ENCODE peak calls at places on chromosome X, in nine cellular contexts. F, V, U, H, Z, C, I, R and G are unnamed samples.
A peak's percentile ranks its signal among the peaks of the same experiment; 100 is the strongest.

GRCh38 chrX:119655125-119655524 is 37.8 kb downstream of the SEPTIN6 start:
- DNase-seq in F (no peak), V (peak; percentile 89), U (peak; percentile 67), H (no peak), Z (no peak), C (peak; percentile 36), I (no peak), R (peak; percentile 96), G (peak; percentile 77)

GRCh38 chrX:46327229-46328081 is 217.8 kb downstream of the ZNF674 start:
- DNase-seq in F (peak; percentile 76), V (peak; percentile 31), U (peak; percentile 83), H (no peak), Z (peak; percentile 51), C (no peak), I (peak; percentile 68), R (peak; percentile 1), G (peak; percentile 40)

GRCh38 chrX:21972721-21973120 is 32.2 kb downstream of the SMS start:
- DNase-seq in F (no peak), V (peak; percentile 89), U (no peak), H (no peak), Z (no peak), C (no peak), I (no peak), R (peak; percentile 85), G (no peak)

GRCh38 chrX:101397779-101398178 is 7.0 kb downstream of the RPL36A start:
- DNase-seq in F (no peak), V (peak; percentile 6), U (no peak), H (no peak), Z (no peak), C (no peak), I (no peak), R (no peak), G (no peak)

GRCh38 chrX:15497865-15498264 is 2.7 kb upstream of the BMX start:
- DNase-seq in F (peak; percentile 39), V (no peak), U (peak; percentile 66), H (no peak), Z (no peak), C (peak; percentile 16), I (no peak), R (peak; percentile 46), G (peak; percentile 57)

GRCh38 chrX:56798866-56799864 is 70.1 kb downstream of the NBDY start:
- DNase-seq in F (no peak), V (no peak), U (no peak), H (no peak), Z (peak; percentile 56), C (peak; percentile 66), I (peak; percentile 32), R (no peak), G (no peak)

GRCh38 chrX:57177070-57177469 is 39.9 kb upstream of the SPIN2A start:
- DNase-seq in F (no peak), V (no peak), U (no peak), H (no peak), Z (no peak), C (no peak), I (no peak), R (no peak), G (no peak)

GRCh38 chrX:358651-359143 is 28.0 kb downstream of the PPP2R3B start:
- DNase-seq in F (no peak), V (no peak), U (no peak), H (peak; percentile 71), Z (no peak), C (no peak), I (peak; percentile 59), R (no peak), G (no peak)

GRCh38 chrX:38041237-38041636 is 34.9 kb downstream of the SYTL5 start:
- DNase-seq in F (no peak), V (no peak), U (no peak), H (no peak), Z (no peak), C (no peak), I (no peak), R (no peak), G (no peak)

GRCh38 chrX:20507901-20508620 is 241.4 kb upstream of the RPS6KA3 start:
- DNase-seq in F (no peak), V (no peak), U (peak; percentile 64), H (no peak), Z (no peak), C (no peak), I (no peak), R (no peak), G (no peak)

GRCh38 chrX:136261316-136261715 is 10.1 kb upstream of the MAP7D3 start:
- DNase-seq in F (no peak), V (no peak), U (no peak), H (no peak), Z (no peak), C (no peak), I (no peak), R (peak; percentile 19), G (no peak)

GRCh38 chrX:77436682-77437081 is 10.5 kb upstream of the FGF16 start:
- DNase-seq in F (no peak), V (peak; percentile 53), U (peak; percentile 41), H (no peak), Z (no peak), C (no peak), I (no peak), R (no peak), G (no peak)

GRCh38 chrX:24025741-24026402 is 1.1 kb downstream of the KLHL15 start:
- DNase-seq in F (no peak), V (peak; percentile 66), U (peak; percentile 24), H (no peak), Z (no peak), C (no peak), I (no peak), R (peak; percentile 76), G (peak; percentile 73)

GRCh38 chrX:139862208-139862607 is 70.6 kb downstream of the ATP11C start:
- DNase-seq in F (no peak), V (no peak), U (no peak), H (no peak), Z (no peak), C (no peak), I (no peak), R (no peak), G (no peak)

GRCh38 chrX:12984629-12985303 is 9.9 kb downstream of the TMSB4X start:
- DNase-seq in F (no peak), V (peak; percentile 91), U (peak; percentile 97), H (no peak), Z (peak; percentile 84), C (no peak), I (no peak), R (no peak), G (peak; percentile 22)

GRCh38 chrX:107207089-107207488 is 678 bp downstream of the DNAAF6 start:
- DNase-seq in F (no peak), V (no peak), U (no peak), H (no peak), Z (no peak), C (no peak), I (no peak), R (no peak), G (no peak)

GRCh38 chrX:20442597-20442996 is 175.9 kb upstream of the RPS6KA3 start:
- DNase-seq in F (peak; percentile 67), V (peak; percentile 53), U (peak; percentile 46), H (peak; percentile 91), Z (peak; percentile 82), C (peak; percentile 58), I (peak; percentile 86), R (peak; percentile 72), G (peak; percentile 82)

GRCh38 chrX:53071604-53072417 is 10.4 kb upstream of the TSPYL2 start:
- DNase-seq in F (no peak), V (peak; percentile 30), U (peak; percentile 64), H (no peak), Z (peak; percentile 90), C (peak; percentile 72), I (peak; percentile 80), R (peak; percentile 67), G (peak; percentile 83)

GRCh38 chrX:17375631-17376380 is 806 bp downstream of the NHS start:
- DNase-seq in F (peak; percentile 18), V (no peak), U (peak; percentile 27), H (peak; percentile 80), Z (peak; percentile 51), C (peak; percentile 33), I (peak; percentile 64), R (peak; percentile 0), G (peak; percentile 48)

GRCh38 chrX:152865232-152865920 is 32.5 kb upstream of the ZNF185 start:
- DNase-seq in F (no peak), V (no peak), U (no peak), H (no peak), Z (no peak), C (no peak), I (no peak), R (no peak), G (no peak)

GRCh38 chrX:40157228-40158035 is 59.7 kb upstream of the BCOR start:
- DNase-seq in F (no peak), V (no peak), U (no peak), H (no peak), Z (peak; percentile 28), C (no peak), I (no peak), R (peak; percentile 39), G (no peak)
- H3K9me3 ChIP-seq in F (no peaks in the 10 kb centered on the region), V (no peaks in the 10 kb centered on the region), U (no peaks in the 10 kb centered on the region), H (no peaks in the 10 kb centered on the region), Z (no peaks in the 10 kb centered on the region), C (no peaks in the 10 kb centered on the region), I (no peaks in the 10 kb centered on the region), R (no peaks in the 10 kb centered on the region), G (no peaks in the 10 kb centered on the region)

DNA sequence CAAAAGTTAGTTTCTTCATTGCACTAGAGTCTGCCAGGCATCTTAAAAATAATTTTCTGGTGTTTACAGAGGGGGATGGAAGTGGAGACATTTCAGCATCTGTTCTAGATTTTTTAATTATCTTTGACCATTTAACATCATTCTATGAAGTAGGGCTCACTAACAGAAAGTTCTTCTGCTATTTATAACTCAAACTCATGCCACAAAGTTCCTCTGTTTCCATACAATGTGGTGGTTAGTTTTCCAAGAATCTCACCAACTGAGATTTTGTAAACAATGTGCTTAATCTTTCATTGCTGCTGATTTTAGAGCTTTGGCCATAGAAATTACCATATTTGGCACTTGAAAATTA is 240.6 kb upstream of the GPC4 start:
- DNase-seq in F (no peak), V (no peak), U (no peak), H (no peak), Z (no peak), C (no peak), I (no peak), R (peak; percentile 14), G (peak; percentile 58)
- H3K4me1 ChIP-seq in F (no peaks in the 10 kb centered on the region), V (no peaks in the 10 kb centered on the region), U (no peaks in the 10 kb centered on the region), H (no peaks in the 10 kb centered on the region), Z (peaks cover 35% of the 10 kb centered on the region), C (peaks cover 2% of the 10 kb centered on the region), I (no peaks in the 10 kb centered on the region), R (peaks cover 1% of the 10 kb centered on the region), G (peaks cover 31% of the 10 kb centered on the region)

GRCh38 chrX:154774622-154775021 is 12.0 kb downstream of the DKC1 start:
- DNase-seq in F (no peak), V (no peak), U (no peak), H (no peak), Z (no peak), C (no peak), I (no peak), R (no peak), G (no peak)
- H3K9me3 ChIP-seq in F (peaks cover 8% of the 10 kb centered on the region), V (no peaks in the 10 kb centered on the region), U (no peaks in the 10 kb centered on the region), H (no peaks in the 10 kb centered on the region), Z (no peaks in the 10 kb centered on the region), C (no peaks in the 10 kb centered on the region), I (no peaks in the 10 kb centered on the region), R (no peaks in the 10 kb centered on the region), G (peaks cover 2% of the 10 kb centered on the region)

DNA sequence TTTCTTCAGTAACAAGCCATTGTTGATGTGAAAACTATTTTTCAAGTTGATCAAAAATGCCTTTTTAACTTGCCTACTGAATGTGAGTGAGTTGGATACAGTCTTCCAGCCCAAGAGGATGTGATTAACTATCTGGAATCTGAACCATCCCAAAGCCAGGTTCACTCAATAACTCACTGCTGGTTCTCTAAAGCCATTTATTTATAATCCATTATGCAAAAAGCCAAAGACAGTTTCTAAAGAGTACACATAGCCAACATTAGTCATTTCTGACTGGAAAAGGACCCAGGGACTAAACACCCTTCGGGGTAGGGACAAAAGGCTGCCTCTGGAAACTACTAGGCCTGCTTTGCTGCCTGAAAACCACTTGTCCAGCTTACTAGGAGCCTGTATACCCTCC is 109.6 kb downstream of the SHROOM4 start:
- DNase-seq in F (no peak), V (peak; percentile 57), U (no peak), H (no peak), Z (no peak), C (no peak), I (no peak), R (peak; percentile 33), G (no peak)
- H3K4me1 ChIP-seq in F (peaks cover 5% of the 10 kb centered on the region), V (peaks cover 16% of the 10 kb centered on the region), U (no peaks in the 10 kb centered on the region), H (no peaks in the 10 kb centered on the region), Z (no peaks in the 10 kb centered on the region), C (peaks cover 3% of the 10 kb centered on the region), I (peaks cover 6% of the 10 kb centered on the region), R (peaks cover 6% of the 10 kb centered on the region), G (peaks cover 8% of the 10 kb centered on the region)